ENCODE peak calls at places on chromosomes 5 and 9, in five cellular contexts. B is transverse colon, C is astrocyte, R is astrocyte of the spinal cord, V is stomach. L is an unnamed sample.

GRCh38 chr5:108798866-108799265 is 51.2 kb downstream of the FER start:
- DNase-seq in V (no peak), R (no peak), C (peak; percentile 14), B (no peak), L (no peak)

GRCh38 chr9:81613002-81613750 is 76.2 kb downstream of the TLE1 start:
- DNase-seq in C (no peak), V (no peak), B (peak; percentile 47), R (peak; percentile 73), L (peak; percentile 2)

GRCh38 chr5:143051244-143052058 is 281.3 kb downstream of the ARHGAP26 start:
- DNase-seq in B (no peak), R (peak; percentile 92), C (peak; percentile 90), V (no peak), L (peak; percentile 90)

GRCh38 chr9:35656841-35657326 is 935 bp downstream of the RMRP start:
- DNase-seq in C (no peak), B (no peak), V (no peak), R (no peak), L (no peak)

GRCh38 chr5:69414885-69415583 is at the start of gene MARVELD2:
- DNase-seq in C (peak; percentile 14), V (peak; percentile 96), R (peak; percentile 47), B (peak; percentile 94), L (no peak)

GRCh38 chr9:69946800-69947437 is 96.7 kb upstream of the MAMDC2 start:
- DNase-seq in C (peak; percentile 88), V (no peak), R (peak; percentile 88), B (no peak), L (no peak)

GRCh38 chr9:95268681-95269080 is 48.8 kb downstream of the FANCC start:
- DNase-seq in B (no peak), V (no peak), R (peak; percentile 22), C (no peak), L (peak; percentile 58)

GRCh38 chr9:36401179-36401740 is 1.2 kb upstream of the RNF38 start:
- DNase-seq in C (peak; percentile 42), V (peak; percentile 73), R (peak; percentile 85), B (peak; percentile 79), L (no peak)

GRCh38 chr5:72005676-72006075 is 101.6 kb upstream of the MAP1B start:
- DNase-seq in V (no peak), C (no peak), R (no peak), B (no peak), L (peak; percentile 4)

GRCh38 chr5:2756764-2757163 is 5.3 kb upstream of the IRX2 start:
- DNase-seq in C (no peak), R (no peak), V (no peak), B (no peak), L (no peak)

GRCh38 chr9:1337169-1337568 is 287.0 kb downstream of the DMRT2 start:
- DNase-seq in C (no peak), V (no peak), R (no peak), B (no peak), L (no peak)

GRCh38 chr5:150615141-150615699 is 25.2 kb upstream of the SYNPO start:
- DNase-seq in B (peak; percentile 41), R (peak; percentile 55), C (peak; percentile 83), V (peak; percentile 79), L (peak; percentile 65)

GRCh38 chr9:14098102-14098501 is 215.8 kb downstream of the NFIB start:
- DNase-seq in R (peak; percentile 50), C (peak; percentile 57), B (no peak), V (no peak), L (no peak)

GRCh38 chr5:92548351-92548750 is 1032.7 kb downstream of the NR2F1-AS1 start:
- DNase-seq in C (peak; percentile 88), R (peak; percentile 83), B (no peak), V (no peak), L (no peak)

GRCh38 chr9:117744856-117745389 is 40.7 kb downstream of the TLR4 start:
- DNase-seq in C (peak; percentile 12), R (peak; percentile 29), B (no peak), V (no peak), L (no peak)

GRCh38 chr5:132526974-132527564 is 16.3 kb downstream of the IL5 start:
- DNase-seq in C (no peak), V (no peak), R (peak; percentile 6), B (no peak), L (no peak)

GRCh38 chr5:111493031-111493430 is 19.3 kb downstream of the STARD4 start:
- DNase-seq in R (no peak), C (no peak), B (no peak), V (no peak), L (no peak)

GRCh38 chr5:120239076-120239475 is 225.0 kb upstream of the PRR16 start:
- DNase-seq in B (no peak), V (no peak), R (peak; percentile 13), C (no peak), L (no peak)

GRCh38 chr5:77319140-77319539 is 108.7 kb downstream of the PDE8B start:
- DNase-seq in V (no peak), R (no peak), B (no peak), C (no peak), L (no peak)

GRCh38 chr5:176891331-176891958 is 7.7 kb downstream of the HK3 start:
- DNase-seq in C (no peak), R (no peak), V (peak; percentile 16), B (peak; percentile 1), L (no peak)

GRCh38 chr9:136493567-136493971 is 10.7 kb upstream of the SEC16A start:
- DNase-seq in R (no peak), B (no peak), V (no peak), C (no peak), L (no peak)

GRCh38 chr9:106861585-106862114 is 1.3 kb upstream of the ZNF462 start:
- DNase-seq in C (no peak), B (no peak), R (no peak), V (no peak), L (no peak)

GRCh38 chr5:142821733-142822487 is 51.7 kb downstream of the ARHGAP26 start:
- DNase-seq in B (no peak), V (no peak), R (peak; percentile 88), C (peak; percentile 94), L (peak; percentile 79)

GRCh38 chr5:13985736-13986418 is 41.4 kb upstream of the DNAH5 start:
- DNase-seq in R (peak; percentile 82), C (peak; percentile 73), V (no peak), B (no peak), L (peak; percentile 47)

GRCh38 chr5:76204191-76204590 is 121.0 kb downstream of the SV2C start:
- DNase-seq in R (no peak), C (no peak), V (no peak), B (no peak), L (no peak)

GRCh38 chr5:76204713-76205112 is 121.5 kb downstream of the SV2C start:
- DNase-seq in R (no peak), C (no peak), V (peak; percentile 40), B (peak; percentile 43), L (peak; percentile 16)

GRCh38 chr5:76210946-76211345 is 127.8 kb downstream of the SV2C start:
- DNase-seq in C (no peak), V (no peak), R (no peak), B (peak; percentile 27), L (no peak)

GRCh38 chr5:76207122-76207521 is 123.9 kb downstream of the SV2C start:
- DNase-seq in C (no peak), R (no peak), B (no peak), V (no peak), L (no peak)

GRCh38 chr5:76209297-76209696 is 126.1 kb downstream of the SV2C start:
- DNase-seq in V (no peak), C (no peak), R (no peak), B (no peak), L (no peak)
- TF ChIP-seq CTCF in V (no peak), C (no peak), R (no peak), B (no peak), L (peak; percentile 47)

DNA sequence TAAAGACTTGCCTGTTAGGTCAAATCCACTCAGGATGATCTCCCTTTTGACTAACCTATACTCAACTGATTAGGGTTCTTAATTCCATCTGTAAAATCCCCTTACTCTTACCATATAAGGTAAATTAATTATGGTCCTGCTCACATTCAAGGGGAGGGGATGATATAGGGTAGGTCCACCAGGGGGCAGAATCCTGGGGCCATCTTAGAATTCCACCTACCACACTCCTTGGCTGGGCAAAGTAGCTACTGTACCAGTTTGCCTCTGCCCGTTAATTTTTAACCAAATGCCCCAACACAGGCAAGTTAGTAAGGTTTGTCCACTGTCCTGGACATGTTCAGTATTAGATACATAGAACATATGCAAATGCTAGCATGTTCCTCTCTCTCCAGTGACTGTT is 262.4 kb downstream of the SEMA5A start:
- DNase-seq in B (no peak), V (no peak), C (no peak), R (no peak), L (no peak)
- TF ChIP-seq CTCF in B (no peak), V (no peak), C (peak; percentile 2), R (peak; percentile 7), L (no peak)

GRCh38 chr5:78887384-78888118 is 97.6 kb downstream of the ARSB start:
- DNase-seq in C (no peak), V (no peak), B (no peak), R (no peak), L (no peak)

GRCh38 chr5:78890663-78891379 is 94.3 kb downstream of the ARSB start:
- DNase-seq in R (no peak), C (no peak), V (no peak), B (no peak), L (no peak)

GRCh38 chr5:78888580-78889187 is 96.4 kb downstream of the ARSB start:
- DNase-seq in R (no peak), C (no peak), V (no peak), B (no peak), L (no peak)

GRCh38 chr5:78889759-78890158 is 95.4 kb downstream of the ARSB start:
- DNase-seq in R (peak; percentile 40), V (no peak), C (peak; percentile 57), B (no peak), L (no peak)

GRCh38 chr5:78886650-78887230 is 98.4 kb downstream of the ARSB start:
- DNase-seq in R (peak; percentile 22), B (no peak), C (no peak), V (no peak), L (peak; percentile 22)
- TF ChIP-seq CTCF in R (peak; percentile 63), B (peak; percentile 37), C (peak; percentile 57), V (no peak), L (peak; percentile 74)

GRCh38 chr5:102583663-102584062 is 84.9 kb upstream of the SLCO6A1 start:
- DNase-seq in C (peak; percentile 15), R (peak; percentile 38), B (no peak), V (no peak), L (peak; percentile 66)
- TF ChIP-seq CTCF in C (peak; percentile 24), R (no peak), B (peak; percentile 35), V (no peak), L (peak; percentile 75)

L was measured in A673.